ENCODE peak calls at places on chromosomes 12 and 14, in nine cellular contexts. A is GM12865; K is stomach; F is stimulated activated CD8-positive, alpha-beta memory T cell treated with anti-CD3 and anti-CD28 coated beads, Interleukin-7, amount 100 ng/mL, for 1 hour; J is AG09319; U is esophagus squamous epithelium; S is EH; E is H7; T is HTR-8/SVneo. Z is an unnamed sample.

GRCh38 chr12:101243074-101243473 is 33.0 kb upstream of the SLC5A8 start:
- DNase-seq in A (no peak), U (no peak), S (no peak), E (no peak), F (no peak), K (no peak), T (no peak), J (no peak), Z (no peak)

GRCh38 chr14:61812347-61813100 is 50.3 kb downstream of the SNAPC1 start:
- DNase-seq in S (no peak), F (no peak), J (no peak), T (peak; percentile 79), U (no peak), A (no peak), E (peak; percentile 86), K (no peak), Z (no peak)

GRCh38 chr14:61565181-61565580 is 130.1 kb upstream of the HIF1A start:
- DNase-seq in T (no peak), F (no peak), E (no peak), U (no peak), S (peak; percentile 75), A (no peak), J (no peak), K (no peak), Z (no peak)

GRCh38 chr14:101360045-101360931 is 201.0 kb upstream of the DIO3 start:
- DNase-seq in S (peak; percentile 9), A (no peak), E (peak; percentile 48), K (no peak), T (no peak), U (no peak), F (no peak), J (no peak), Z (no peak)

GRCh38 chr12:76226956-76227355 is 121.3 kb downstream of the BBS10 start:
- DNase-seq in E (no peak), J (no peak), S (no peak), A (no peak), U (no peak), K (no peak), F (no peak), T (no peak), Z (no peak)

GRCh38 chr14:90495357-90496276 is 98.8 kb downstream of the CALM1 start:
- DNase-seq in A (peak; percentile 61), K (peak; percentile 64), F (no peak), T (peak; percentile 72), J (peak; percentile 16), U (no peak), E (peak; percentile 90), S (peak; percentile 73), Z (no peak)

GRCh38 chr12:75389706-75390105 is 1.2 kb upstream of the GLIPR1L2 start:
- DNase-seq in A (no peak), E (no peak), S (no peak), U (no peak), T (no peak), K (no peak), J (no peak), F (no peak), Z (no peak)

GRCh38 chr12:50839032-50839431 is 3.7 kb upstream of the TMPRSS12 start:
- DNase-seq in J (no peak), E (no peak), A (no peak), S (no peak), U (no peak), F (no peak), T (no peak), K (no peak), Z (no peak)

GRCh38 chr12:99339663-99340062 is 307.9 kb upstream of the GARIN6 start:
- DNase-seq in S (no peak), J (no peak), T (no peak), A (peak; percentile 18), K (no peak), E (no peak), U (no peak), F (no peak), Z (no peak)

GRCh38 chr12:129363041-129363440 is 509.8 kb downstream of the GLT1D1 start:
- DNase-seq in E (no peak), U (no peak), K (no peak), J (no peak), A (no peak), F (no peak), T (no peak), S (no peak), Z (no peak)

GRCh38 chr12:117789195-117789912 is 179.4 kb downstream of the KSR2 start:
- DNase-seq in J (no peak), E (no peak), K (no peak), F (no peak), A (no peak), U (no peak), S (no peak), T (no peak), Z (no peak)

GRCh38 chr12:99911076-99911475 is 73.7 kb downstream of the ANKS1B start:
- DNase-seq in T (peak; percentile 60), K (no peak), S (peak; percentile 96), E (no peak), A (no peak), U (no peak), J (peak; percentile 74), F (no peak), Z (no peak)

GRCh38 chr12:11130382-11130781 is 4.1 kb downstream of the TAS2R30 start:
- DNase-seq in F (no peak), K (no peak), T (no peak), A (no peak), J (no peak), E (no peak), S (no peak), U (no peak), Z (no peak)

GRCh38 chr12:29043069-29043468 is 106.0 kb upstream of the FAR2 start:
- DNase-seq in T (no peak), E (no peak), U (no peak), K (no peak), J (peak; percentile 34), A (no peak), S (peak; percentile 82), F (no peak), Z (no peak)

GRCh38 chr14:99891266-99891665 is 98.1 kb downstream of the EML1 start:
- DNase-seq in F (no peak), A (no peak), E (no peak), K (no peak), S (no peak), U (no peak), J (no peak), T (no peak), Z (no peak)

GRCh38 chr12:112380663-112381420 is 1.4 kb downstream of the HECTD4 start:
- DNase-seq in U (no peak), T (no peak), F (no peak), J (no peak), S (peak; percentile 57), A (no peak), K (no peak), E (peak; percentile 61), Z (no peak)

GRCh38 chr12:2322554-2323120 is 269.9 kb downstream of the CACNA1C start:
- DNase-seq in A (no peak), T (no peak), U (no peak), S (no peak), F (no peak), E (no peak), J (no peak), K (no peak), Z (no peak)

GRCh38 chr14:92022036-92022435 is 17.8 kb downstream of the TRIP11 start:
- DNase-seq in K (no peak), S (no peak), F (no peak), U (no peak), T (no peak), A (no peak), E (no peak), J (no peak), Z (no peak)

GRCh38 chr14:92280554-92281262 is 42.3 kb upstream of the SLC24A4 start:
- DNase-seq in U (no peak), K (no peak), S (no peak), A (peak; percentile 82), F (no peak), J (no peak), T (no peak), E (no peak), Z (no peak)

GRCh38 chr14:33052899-33053400 is 114.3 kb downstream of the NPAS3 start:
- DNase-seq in T (no peak), A (no peak), K (no peak), F (no peak), J (no peak), U (no peak), E (no peak), S (no peak), Z (no peak)

GRCh38 chr12:75953312-75953906 is 78.2 kb downstream of the PHLDA1 start:
- DNase-seq in S (peak; percentile 90), K (no peak), J (peak; percentile 95), U (no peak), F (no peak), E (no peak), T (no peak), A (no peak), Z (no peak)

GRCh38 chr12:90899456-90900182 is 55.4 kb downstream of the CCER1 start:
- DNase-seq in U (no peak), T (no peak), K (no peak), F (no peak), A (no peak), E (no peak), J (no peak), S (peak; percentile 73), Z (no peak)

GRCh38 chr12:54631988-54632728 is 2.5 kb downstream of the LACRT start:
- DNase-seq in F (no peak), K (peak; percentile 68), U (no peak), T (no peak), A (no peak), S (no peak), J (no peak), E (peak; percentile 53), Z (no peak)

GRCh38 chr14:68444449-68445168 is 348.3 kb downstream of the ZFP36L1 start:
- DNase-seq in U (no peak), S (peak; percentile 81), T (no peak), K (peak; percentile 69), F (no peak), E (no peak), A (no peak), J (peak; percentile 46), Z (no peak)

GRCh38 chr12:93664573-93665138 is 12.5 kb upstream of the CRADD start:
- DNase-seq in F (no peak), A (no peak), S (peak; percentile 38), K (no peak), J (no peak), U (no peak), E (no peak), T (no peak), Z (no peak)

GRCh38 chr12:47377414-47378221 is 297.9 kb upstream of the AMIGO2 start:
- DNase-seq in T (peak; percentile 84), A (no peak), J (peak; percentile 98), K (peak; percentile 72), E (no peak), F (no peak), U (peak; percentile 13), S (peak; percentile 100), Z (no peak)

GRCh38 chr12:47361389-47362031 is 281.8 kb upstream of the AMIGO2 start:
- DNase-seq in T (no peak), E (peak; percentile 3), S (no peak), J (no peak), F (no peak), K (no peak), U (peak; percentile 12), A (peak; percentile 45), Z (no peak)

GRCh38 chr12:109764123-109764522 is 50.5 kb downstream of the FAM222A start:
- DNase-seq in J (no peak), A (no peak), E (peak; percentile 81), T (no peak), F (no peak), K (peak; percentile 19), U (no peak), S (no peak), Z (no peak)

GRCh38 chr12:19539836-19540235 is 100.5 kb downstream of the AEBP2 start:
- DNase-seq in J (no peak), S (no peak), F (no peak), E (no peak), U (no peak), T (no peak), A (no peak), K (no peak), Z (no peak)

GRCh38 chr12:23817345-23817744 is 132.1 kb downstream of the SOX5 start:
- DNase-seq in K (no peak), T (no peak), U (no peak), J (no peak), A (no peak), S (no peak), F (no peak), E (no peak), Z (no peak)

Z was measured in cortex of kidney.